ENCODE peak calls at places on chromosomes 2 and 18, in four cellular contexts. D, M, Q and P are unnamed samples.

GRCh38 chr2:234705108-234705507 is 208.2 kb upstream of the ARL4C start:
- DNase-seq in D (no peak), M (no peak), Q (no peak), P (no peak)

GRCh38 chr18:35444636-35445035 is 53.1 kb downstream of the INO80C start:
- DNase-seq in D (peak; percentile 21), M (no peak), Q (no peak), P (no peak)

GRCh38 chr18:59672125-59672769 is 25.0 kb downstream of the CCBE1 start:
- DNase-seq in D (no peak), M (peak; percentile 27), Q (no peak), P (no peak)

GRCh38 chr2:43636616-43637015 is 444 bp upstream of the PLEKHH2 start:
- DNase-seq in D (no peak), M (no peak), Q (no peak), P (no peak)

GRCh38 chr2:226077031-226077430 is 677.5 kb downstream of the NYAP2 start:
- DNase-seq in D (no peak), M (no peak), Q (no peak), P (no peak)

GRCh38 chr18:43247944-43248343 is 29.3 kb downstream of the SYT4 start:
- DNase-seq in D (no peak), M (no peak), Q (no peak), P (no peak)

GRCh38 chr2:169933124-169933711 is 106.0 kb downstream of the UBR3 start:
- DNase-seq in D (peak; percentile 8), M (peak; percentile 40), Q (no peak), P (peak; percentile 17)

GRCh38 chr2:223641062-223641461 is 38.9 kb upstream of the SCG2 start:
- DNase-seq in D (no peak), M (peak; percentile 43), Q (no peak), P (no peak)

GRCh38 chr2:239674101-239674980 is 273.5 kb upstream of the HDAC4 start:
- DNase-seq in D (no peak), M (no peak), Q (no peak), P (no peak)

GRCh38 chr2:64403426-64403825 is 50.5 kb upstream of the LGALSL start:
- DNase-seq in D (no peak), M (peak; percentile 60), Q (no peak), P (no peak)

GRCh38 chr2:220585241-220585640 is 957.8 kb downstream of the SLC4A3 start:
- DNase-seq in D (no peak), M (no peak), Q (no peak), P (no peak)

GRCh38 chr2:201363857-201364560 is 6.9 kb upstream of the FLACC1 start:
- DNase-seq in D (no peak), M (peak; percentile 54), Q (no peak), P (peak; percentile 44)

GRCh38 chr2:61722800-61723199 is 131.1 kb downstream of the FAM161A start:
- DNase-seq in D (no peak), M (no peak), Q (no peak), P (no peak)

GRCh38 chr2:182650704-182651103 is 65.4 kb upstream of the DNAJC10 start:
- DNase-seq in D (peak; percentile 14), M (peak; percentile 40), Q (no peak), P (peak; percentile 42)

GRCh38 chr2:69980408-69980807 is 19.0 kb upstream of the ASPRV1 start:
- DNase-seq in D (no peak), M (no peak), Q (no peak), P (no peak)

GRCh38 chr2:29072971-29073725 is 1.2 kb downstream of the PCARE start:
- DNase-seq in D (no peak), M (no peak), Q (no peak), P (no peak)

GRCh38 chr2:26651458-26652155 is 10.4 kb upstream of the CIB4 start:
- DNase-seq in D (no peak), M (no peak), Q (no peak), P (no peak)

GRCh38 chr2:222964632-222965031 is 87.4 kb upstream of the KCNE4 start:
- DNase-seq in D (no peak), M (no peak), Q (no peak), P (no peak)

GRCh38 chr2:47134386-47135090 is 20.6 kb downstream of the STPG4 start:
- DNase-seq in D (no peak), M (no peak), Q (no peak), P (no peak)

GRCh38 chr18:43596106-43596712 is 318.9 kb upstream of the SYT4 start:
- DNase-seq in D (peak; percentile 37), M (peak; percentile 68), Q (no peak), P (peak; percentile 27)

GRCh38 chr2:105449083-105449482 is 50.2 kb upstream of the FHL2 start:
- DNase-seq in D (no peak), M (no peak), Q (no peak), P (peak; percentile 72)